ENCODE peak calls at places on chromosome 9, in four cellular contexts. C is germinal center; T is stimulated activated CD8-positive, alpha-beta memory T cell treated with anti-CD3 and anti-CD28 coated beads, Interleukin-12 subunit alpha, Interleukin-12 subunit beta, amount 100 ng/mL, for 1 hour; L is activated CD8-positive, alpha-beta T cell treated with anti-CD3 and anti-CD28 coated beads, Interleukin-2, amount 10 ng/mL, durations not matched to agents 7 days and 5 days. F is an unnamed sample.

GRCh38 chr9:126719677-126720435 is 85.0 kb upstream of the ZBTB43 start:
- DNase-seq in C (peak), T (peak), L (peak), F (peak)

GRCh38 chr9:70814597-70814996 is 306.8 kb downstream of the TRPM3 start:
- DNase-seq in C (no peak), T (no peak), L (no peak), F (no peak)

GRCh38 chr9:111030492-111030891 is 7.8 kb downstream of the LPAR1 start:
- DNase-seq in C (no peak), T (no peak), L (no peak), F (no peak)

GRCh38 chr9:110926828-110927227 is 111.4 kb downstream of the LPAR1 start:
- DNase-seq in C (no peak), T (no peak), L (no peak), F (no peak)

GRCh38 chr9:19493174-19493811 is 84.5 kb downstream of the ACER2 start:
- DNase-seq in C (peak), T (peak), L (peak), F (peak)

GRCh38 chr9:136533775-136534157 is 12.1 kb downstream of the NOTCH1 start:
- DNase-seq in C (no peak), T (peak), L (peak), F (no peak)

GRCh38 chr9:82170871-82171270 is 182.3 kb downstream of the SPATA31D1 start:
- DNase-seq in C (no peak), T (no peak), L (no peak), F (no peak)

GRCh38 chr9:86410281-86410680 is 56.1 kb upstream of the TUT7 start:
- DNase-seq in C (no peak), T (no peak), L (no peak), F (peak)

GRCh38 chr9:91751922-91752321 is 198.1 kb downstream of the ROR2 start:
- DNase-seq in C (no peak), T (no peak), L (no peak), F (no peak)

GRCh38 chr9:77534376-77535057 is 113.6 kb downstream of the GNA14 start:
- DNase-seq in C (no peak), T (no peak), L (no peak), F (no peak)

GRCh38 chr9:97851450-97851883 is 1.6 kb upstream of the FOXE1 start:
- DNase-seq in C (no peak), T (no peak), L (no peak), F (no peak)

GRCh38 chr9:126980231-126980630 is 65.6 kb downstream of the RALGPS1 start:
- DNase-seq in C (no peak), T (no peak), L (no peak), F (no peak)

GRCh38 chr9:117462926-117463325 is 48.1 kb upstream of the ASTN2 start:
- DNase-seq in C (no peak), T (no peak), L (no peak), F (peak)

GRCh38 chr9:121282309-121283071 is 14.5 kb downstream of the GSN start:
- DNase-seq in C (no peak), T (no peak), L (no peak), F (peak)

GRCh38 chr9:16082796-16083195 is 530.0 kb downstream of the CCDC171 start:
- DNase-seq in C (no peak), T (no peak), L (no peak), F (no peak)

GRCh38 chr9:131469951-131470350 is 32.8 kb upstream of the POMT1 start:
- DNase-seq in C (no peak), T (no peak), L (no peak), F (no peak)

GRCh38 chr9:36939214-36939613 is 94.9 kb downstream of the PAX5 start:
- DNase-seq in C (no peak), T (no peak), L (no peak), F (no peak)

GRCh38 chr9:27726244-27727141 is 153.2 kb upstream of the C9orf72 start:
- DNase-seq in C (peak), T (no peak), L (peak), F (peak)

GRCh38 chr9:36322462-36322861 is 64.2 kb upstream of the GNE start:
- DNase-seq in C (no peak), T (no peak), L (no peak), F (no peak)

GRCh38 chr9:16247188-16247875 is 623.1 kb downstream of the BNC2 start:
- DNase-seq in C (no peak), T (no peak), L (no peak), F (no peak)

GRCh38 chr9:132923346-132923902 is 21.0 kb downstream of the TSC1 start:
- DNase-seq in C (no peak), T (no peak), L (no peak), F (no peak)

GRCh38 chr9:93467462-93467861 is 14.1 kb upstream of the FAM120AOS start:
- DNase-seq in C (no peak), T (no peak), L (no peak), F (no peak)

GRCh38 chr9:18253950-18254349 is 220.0 kb upstream of the ADAMTSL1 start:
- DNase-seq in C (no peak), T (no peak), L (no peak), F (no peak)

GRCh38 chr9:94817291-94818195 is 91.0 kb downstream of the AOPEP start:
- DNase-seq in C (no peak), T (no peak), L (no peak), F (no peak)

GRCh38 chr9:134833294-134833880 is 47.2 kb upstream of the FCN2 start:
- DNase-seq in C (no peak), T (no peak), L (no peak), F (peak)

GRCh38 chr9:297104-297794 is 82.6 kb downstream of the DOCK8 start:
- DNase-seq in C (peak), T (no peak), L (peak), F (no peak)

GRCh38 chr9:18746631-18747030 is 272.7 kb downstream of the ADAMTSL1 start:
- DNase-seq in C (no peak), T (no peak), L (no peak), F (no peak)

GRCh38 chr9:5630038-5630507 is 1.2 kb downstream of the RIC1 start:
- DNase-seq in C (peak), T (no peak), L (no peak), F (peak)

GRCh38 chr9:15157371-15157770 is 149.6 kb downstream of the TTC39B start:
- DNase-seq in C (no peak), T (no peak), L (no peak), F (no peak)